ENCODE peak calls at places on chromosomes 3 and 15, in six cellular contexts. O, Y, G, H, A and V are unnamed samples.

GRCh38 chr3:8756671-8757070 is 12.7 kb downstream of the OXTR start:
- DNase-seq in G (no peak), Y (no peak), H (no peak), A (no peak), O (no peak), V (no peak)

GRCh38 chr3:159619341-159619885 is 369.2 kb upstream of the IL12A start:
- DNase-seq in H (no peak), G (no peak), A (no peak), Y (no peak), O (no peak), V (no peak)

GRCh38 chr3:133926736-133927542 is 31.3 kb upstream of the RAB6B start:
- DNase-seq in A (no peak), O (no peak), G (no peak), Y (peak), H (no peak), V (no peak)

GRCh38 chr3:144358191-144358590 is 386.6 kb downstream of the DIPK2A start:
- DNase-seq in G (no peak), H (no peak), O (no peak), Y (no peak), A (no peak), V (no peak)

GRCh38 chr3:179452166-179452544 is 885 bp upstream of the GNB4 start:
- DNase-seq in A (no peak), H (no peak), O (no peak), Y (no peak), G (no peak), V (no peak)

GRCh38 chr15:59074607-59075006 is 30.3 kb upstream of the CCNB2 start:
- DNase-seq in Y (no peak), H (no peak), A (no peak), O (no peak), G (no peak), V (no peak)

GRCh38 chr3:120908803-120909601 is 997 bp downstream of the STXBP5L start:
- DNase-seq in Y (no peak), A (no peak), H (no peak), G (no peak), O (no peak), V (no peak)

GRCh38 chr3:61182648-61183047 is 68.6 kb downstream of the FHIT start:
- DNase-seq in Y (no peak), O (no peak), H (no peak), G (no peak), A (no peak), V (no peak)

GRCh38 chr3:113002676-113003075 is 11.9 kb downstream of the GTPBP8 start:
- DNase-seq in A (no peak), Y (no peak), O (no peak), H (peak), G (no peak), V (no peak)

GRCh38 chr15:89399390-89400120 is 64.9 kb upstream of the POLG start:
- DNase-seq in G (no peak), O (no peak), H (peak), Y (no peak), A (no peak), V (no peak)

GRCh38 chr15:60695713-60696522 is 217.0 kb upstream of the ICE2 start:
- DNase-seq in H (peak), Y (no peak), A (no peak), O (no peak), G (no peak), V (no peak)

GRCh38 chr3:194422188-194422587 is 23.1 kb upstream of the GP5 start:
- DNase-seq in G (no peak), O (no peak), Y (no peak), H (no peak), A (no peak), V (no peak)

GRCh38 chr3:57910988-57911387 is 97.2 kb upstream of the FLNB start:
- DNase-seq in O (no peak), G (no peak), Y (no peak), A (no peak), H (no peak), V (peak)

GRCh38 chr15:81373996-81374395 is at the start of gene TMC3:
- DNase-seq in Y (no peak), O (no peak), G (no peak), A (no peak), H (no peak), V (no peak)

GRCh38 chr3:10561942-10562565 is 56.7 kb upstream of the ATP2B2 start:
- DNase-seq in A (no peak), G (no peak), O (no peak), H (no peak), Y (no peak), V (no peak)

GRCh38 chr3:172546105-172546504 is 22.9 kb upstream of the TNFSF10 start:
- DNase-seq in A (no peak), Y (no peak), O (no peak), G (no peak), H (no peak), V (no peak)

GRCh38 chr3:26460975-26461374 is 161.6 kb upstream of the LRRC3B start:
- DNase-seq in H (no peak), G (no peak), A (no peak), O (no peak), Y (no peak), V (no peak)

GRCh38 chr3:194322701-194323174 is 28.4 kb downstream of the CPN2 start:
- DNase-seq in A (peak), O (no peak), H (no peak), Y (peak), G (no peak), V (no peak)

GRCh38 chr3:46733026-46733800 is 15.5 kb upstream of the PRSS50 start:
- DNase-seq in O (no peak), H (peak), G (no peak), A (no peak), Y (no peak), V (no peak)

GRCh38 chr15:81182031-81182745 is 14.5 kb upstream of the IL16 start:
- DNase-seq in O (no peak), G (no peak), H (no peak), A (no peak), Y (no peak), V (no peak)

GRCh38 chr15:44129911-44130310 is 65.2 kb downstream of the FRMD5 start:
- DNase-seq in A (no peak), H (no peak), Y (no peak), G (no peak), O (no peak), V (no peak)

GRCh38 chr15:80095511-80095910 is 36.0 kb downstream of the ZFAND6 start:
- DNase-seq in Y (no peak), G (no peak), O (no peak), H (no peak), A (no peak), V (no peak)

GRCh38 chr3:159824341-159824740 is 164.3 kb upstream of the IL12A start:
- DNase-seq in G (peak), O (no peak), Y (no peak), H (peak), A (no peak), V (peak)

GRCh38 chr3:169604118-169604517 is 59.4 kb downstream of the MECOM start:
- DNase-seq in A (no peak), O (no peak), Y (no peak), H (no peak), G (no peak), V (no peak)

GRCh38 chr3:133591271-133591742 is 17.8 kb downstream of the CDV3 start:
- DNase-seq in O (no peak), H (no peak), Y (no peak), A (no peak), G (no peak), V (no peak)

DNA sequence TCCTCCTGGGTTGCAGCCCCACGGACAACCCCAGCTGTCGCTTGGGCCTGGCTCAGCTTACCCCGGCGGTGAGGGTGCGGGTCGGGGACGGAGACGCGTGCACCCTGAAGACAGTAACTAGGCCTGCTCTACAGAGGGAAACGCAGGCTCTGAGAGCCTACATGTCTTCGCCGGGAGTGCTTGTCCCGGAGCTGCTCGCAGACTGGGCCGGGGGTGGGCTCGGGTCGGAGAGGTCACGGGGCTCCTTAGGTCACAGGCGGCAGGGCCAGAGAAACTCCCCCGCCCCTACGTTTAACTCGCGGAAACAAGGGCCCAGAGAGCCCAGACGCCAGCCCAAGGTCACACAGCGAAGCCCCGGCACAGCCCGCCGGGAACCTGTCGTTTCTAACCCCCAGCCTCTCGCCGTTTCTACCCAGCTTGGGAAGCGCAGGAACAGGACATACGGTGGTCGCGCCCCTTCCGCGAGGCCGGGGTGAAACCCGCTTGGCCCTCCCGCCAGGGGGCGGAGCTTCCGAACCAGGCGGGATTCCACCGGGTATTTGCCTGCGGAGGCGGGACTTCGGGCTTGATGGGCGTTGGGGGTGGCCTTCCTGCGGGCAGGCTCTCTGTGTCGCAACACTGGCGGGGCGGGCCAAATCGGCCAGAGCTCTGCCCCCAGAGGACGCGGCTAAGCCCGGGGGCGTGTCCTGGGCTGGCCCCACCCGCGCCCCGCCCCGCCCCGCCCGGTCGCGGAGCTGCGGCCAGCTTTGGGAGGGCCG is at the start of gene HDAC11:
- DNase-seq in A (peak), G (peak), H (peak), O (peak), Y (peak), V (peak)
- TF ChIP-seq POLR2A in A (no peak), G (peak), H (peak), O (peak), Y (peak), V (peak)

DNA sequence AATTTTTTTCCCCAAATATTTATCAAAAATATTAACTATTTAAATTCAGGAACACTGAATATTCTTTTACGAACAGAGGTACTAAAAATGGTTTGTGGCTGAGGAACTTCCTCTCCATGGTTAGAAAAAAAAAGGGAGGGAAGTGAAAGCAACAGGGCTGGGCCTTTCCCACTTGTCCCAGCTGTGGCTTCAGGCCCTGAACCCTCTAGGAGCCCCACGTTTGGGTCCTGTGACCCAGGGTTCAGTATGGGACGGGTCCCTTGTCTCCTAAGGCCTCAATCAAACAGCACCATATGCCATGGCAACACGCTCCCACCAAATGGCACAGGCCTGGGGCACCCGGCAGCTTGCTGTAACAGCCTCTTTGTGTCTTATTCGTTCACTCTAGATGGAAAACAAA is 32.4 kb downstream of the POC1A start:
- DNase-seq in O (no peak), G (peak), A (no peak), Y (peak), H (no peak), V (no peak)
- H3K4me3 ChIP-seq in O (no peak), G (no peak), A (no peak), Y (no peak), H (no peak), V (no peak)

DNA sequence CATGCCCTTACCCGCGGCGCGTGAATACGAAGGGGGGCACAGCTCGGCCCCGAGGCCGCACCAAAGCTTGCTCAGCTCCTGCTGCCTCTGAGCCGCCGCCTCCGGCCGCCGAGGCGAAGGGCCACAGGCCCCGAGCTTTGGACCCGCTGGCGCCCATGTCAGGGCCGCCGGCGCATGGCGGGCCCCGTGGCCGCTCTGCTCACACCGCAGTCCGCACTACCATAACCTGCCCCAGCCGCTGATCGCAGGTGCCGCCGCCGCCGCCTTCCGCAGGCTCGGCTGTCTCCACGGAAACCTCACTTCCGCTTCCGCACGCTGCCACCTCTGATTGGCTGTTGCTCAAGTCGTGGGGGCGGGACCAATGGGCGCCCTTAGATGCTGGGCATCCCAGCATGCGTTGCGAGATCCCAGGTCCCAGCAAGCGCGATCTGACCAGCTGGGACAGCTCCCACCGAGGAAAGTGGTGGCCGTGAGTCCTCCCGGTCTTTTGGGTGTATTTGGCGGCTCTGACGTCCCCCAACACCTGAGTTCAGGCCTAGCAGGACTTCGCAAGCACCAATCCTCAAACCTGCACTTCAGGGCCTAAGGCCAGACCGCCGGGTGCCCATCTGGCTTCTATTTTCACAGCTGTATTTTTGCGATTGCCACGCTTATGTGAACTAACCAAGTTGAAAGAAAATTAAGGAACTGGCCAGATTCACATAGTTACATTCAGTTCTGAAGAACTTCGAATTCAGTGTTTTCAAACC is at the start of gene TUSC2:
- DNase-seq in Y (peak), O (peak), H (peak), G (peak), A (peak), V (peak)
- TF ChIP-seq POLR2A in Y (peak), O (peak), H (peak), G (peak), A (no peak), V (peak)

GRCh38 chr15:48536681-48537091 is 108.8 kb downstream of the FBN1 start:
- DNase-seq in G (no peak), A (no peak), Y (no peak), O (no peak), H (no peak), V (no peak)

GRCh38 chr15:48538941-48539340 is 106.6 kb downstream of the FBN1 start:
- DNase-seq in H (no peak), Y (no peak), A (no peak), O (no peak), G (no peak), V (no peak)

GRCh38 chr15:48537277-48538113 is 108.0 kb downstream of the FBN1 start:
- DNase-seq in G (no peak), A (no peak), Y (no peak), H (no peak), O (no peak), V (no peak)

GRCh38 chr15:48544816-48545215 is 100.7 kb downstream of the FBN1 start:
- DNase-seq in O (no peak), G (no peak), A (no peak), Y (no peak), H (no peak), V (no peak)

DNA sequence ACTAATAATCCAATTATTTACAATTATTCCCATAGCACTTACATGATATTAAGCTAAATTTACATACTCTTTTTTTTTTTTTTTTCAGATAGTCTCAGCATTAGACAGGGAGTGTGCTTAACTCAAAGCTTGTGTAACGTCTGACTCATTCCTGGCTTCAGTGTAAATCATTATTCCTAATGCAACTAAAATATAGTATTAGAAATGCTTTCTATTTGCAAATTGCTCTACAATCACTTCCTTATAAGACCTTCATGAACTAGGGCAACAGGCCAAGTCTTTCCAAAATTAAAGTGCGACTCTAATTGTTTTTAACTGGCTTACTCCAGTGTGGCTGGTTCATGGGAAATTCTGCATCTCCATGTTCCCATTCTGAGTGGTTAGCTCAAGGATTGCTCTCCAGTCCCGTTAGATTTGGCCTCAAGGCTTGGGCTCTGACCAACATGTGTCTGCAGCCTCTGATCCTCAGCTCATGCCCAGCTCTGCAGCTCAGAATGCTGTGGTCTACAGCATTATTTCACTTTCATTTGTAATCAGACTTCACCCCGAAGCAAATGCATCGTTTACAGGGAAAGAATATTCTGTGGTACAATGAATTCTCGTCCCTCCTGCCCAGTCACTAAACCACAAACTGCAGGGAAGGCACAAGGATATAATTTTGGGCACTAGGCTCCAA is 103.7 kb downstream of the FBN1 start:
- DNase-seq in G (no peak), A (no peak), Y (no peak), O (no peak), H (no peak), V (no peak)
- H3K4me3 ChIP-seq in G (no peak), A (no peak), Y (no peak), O (no peak), H (no peak), V (no peak)

DNA sequence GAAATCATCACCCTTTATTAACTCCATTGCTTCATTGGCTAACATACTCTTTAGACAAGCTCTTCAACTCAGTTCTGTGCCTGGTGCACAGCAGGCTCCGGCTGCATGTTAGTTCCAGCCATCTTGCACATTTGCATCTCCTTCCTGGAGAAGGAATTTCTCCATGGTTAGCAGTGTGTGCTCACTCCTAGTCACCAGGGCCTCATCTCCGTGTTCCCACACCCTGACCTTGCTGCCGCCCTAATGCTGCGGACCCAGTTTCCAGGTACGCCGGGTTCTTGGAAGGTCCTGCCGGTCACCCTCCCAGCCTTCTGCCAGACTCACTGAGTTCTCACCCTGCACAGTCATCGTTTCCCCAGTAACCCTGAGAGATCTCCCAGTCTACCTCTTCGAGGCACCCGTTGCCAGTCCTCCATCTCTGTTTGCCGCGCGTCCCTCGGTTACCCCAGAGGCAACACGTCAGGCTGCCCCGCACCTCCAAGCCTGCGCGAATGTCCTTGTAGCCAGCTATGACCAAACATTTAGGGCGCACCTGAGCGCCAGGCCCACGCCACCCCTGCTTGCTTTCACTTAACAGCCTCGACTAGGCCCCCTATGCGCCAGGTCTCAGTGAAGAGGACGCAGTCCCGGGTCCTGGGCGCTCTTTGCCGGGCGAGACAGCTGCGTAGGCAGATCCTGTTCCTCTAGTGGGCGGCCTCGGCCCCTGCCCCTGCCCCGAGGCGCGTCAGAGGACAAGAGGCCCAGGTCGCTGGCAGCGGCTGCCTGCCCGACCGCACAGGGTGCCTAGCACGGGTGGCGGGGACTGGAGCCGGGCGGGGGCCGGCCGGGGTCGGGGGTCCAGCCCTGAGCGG is 744 bp upstream of the ZNF592 start:
- DNase-seq in A (peak), O (peak), H (peak), G (peak), Y (peak), V (peak)
- TF ChIP-seq POLR2A in A (no peak), O (no peak), H (peak), G (peak), Y (peak), V (peak)

DNA sequence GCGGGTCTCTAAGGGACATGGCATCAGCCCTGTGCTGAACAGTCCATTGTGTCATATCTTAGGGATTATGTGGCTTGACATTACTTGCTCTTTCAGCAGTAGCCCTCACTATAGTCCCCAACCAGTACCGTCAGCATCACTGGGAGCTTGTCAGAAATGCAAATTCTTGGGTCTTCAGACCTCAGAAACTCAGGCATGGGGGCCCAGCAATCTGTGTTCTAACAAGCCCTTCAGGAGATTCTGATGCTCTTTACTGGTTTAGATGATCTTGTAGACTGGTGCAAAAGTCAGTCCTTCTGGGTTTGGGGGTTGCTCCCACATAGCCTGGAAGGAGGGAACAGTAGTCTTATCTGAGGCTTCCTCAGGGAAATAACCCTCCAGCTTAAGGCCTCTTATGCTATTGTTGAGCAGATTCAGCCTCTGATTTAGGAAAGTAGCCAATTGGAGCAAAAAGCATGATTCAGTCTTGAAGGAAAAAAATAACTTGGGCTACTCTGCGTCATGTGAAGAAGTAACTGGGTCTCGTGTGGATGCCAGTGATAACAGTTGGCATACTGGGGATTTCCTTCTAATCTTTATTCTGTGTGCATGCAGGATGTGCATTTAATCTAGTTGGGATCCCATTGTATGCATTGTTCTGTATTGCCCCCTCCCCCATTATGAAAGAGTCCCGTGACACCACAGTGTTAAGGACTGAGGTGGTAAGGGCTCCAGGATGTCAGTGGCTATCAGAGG is 38.9 kb upstream of the TRAK1 start:
- DNase-seq in A (no peak), O (no peak), Y (no peak), G (no peak), H (no peak), V (no peak)
- H3K4me3 ChIP-seq in A (no peak), O (no peak), Y (no peak), G (no peak), H (no peak), V (no peak)

GRCh38 chr3:181278468-181279238 is 289.1 kb upstream of the DNAJC19 start:
- DNase-seq in O (no peak), G (no peak), H (no peak), Y (no peak), A (no peak), V (no peak)

GRCh38 chr3:181279239-181279565 is 289.7 kb upstream of the DNAJC19 start:
- DNase-seq in O (no peak), G (no peak), A (no peak), Y (no peak), H (no peak), V (no peak)

GRCh38 chr3:181274025-181274424 is 284.5 kb upstream of the DNAJC19 start:
- DNase-seq in A (no peak), Y (no peak), G (no peak), H (no peak), O (no peak), V (no peak)

GRCh38 chr3:181276358-181276896 is 286.9 kb upstream of the DNAJC19 start:
- DNase-seq in Y (no peak), H (no peak), A (no peak), G (no peak), O (no peak), V (no peak)
- TF ChIP-seq POLR2A in Y (no peak), H (no peak), A (no peak), G (no peak), O (no peak), V (no peak)